ENCODE peak calls at places on chromosomes 2 and 18, in seven cellular contexts. Z is NB4, N is fibroblast of pulmonary artery, D is brain microvascular endothelial cell, H is neural crest cell, G is endothelial cell, V is lower lobe of right lung. A is an unnamed sample.
A peak's percentile ranks its signal among the peaks of the same experiment; 100 is the strongest.

GRCh38 chr2:60365556-60365955 is 187.9 kb downstream of the BCL11A start:
- DNase-seq in Z (no peak), N (peak; percentile 14), D (peak; percentile 31), H (no peak), G (no peak), V (no peak), A (peak; percentile 34)

GRCh38 chr2:122193622-122194021 is 438.2 kb downstream of the TSN start:
- DNase-seq in Z (peak; percentile 18), N (peak; percentile 76), D (no peak), H (no peak), G (no peak), V (no peak), A (no peak)

GRCh38 chr2:16396986-16397385 is 268.6 kb downstream of the CYRIA start:
- DNase-seq in Z (no peak), N (no peak), D (no peak), H (no peak), G (no peak), V (no peak), A (no peak)

GRCh38 chr2:189477756-189478155 is 36.5 kb downstream of the WDR75 start:
- DNase-seq in Z (no peak), N (no peak), D (no peak), H (no peak), G (no peak), V (no peak), A (no peak)

GRCh38 chr2:18671363-18671762 is 82.0 kb upstream of the NT5C1B start:
- DNase-seq in Z (no peak), N (no peak), D (no peak), H (no peak), G (no peak), V (no peak), A (no peak)

GRCh38 chr18:60146220-60146960 is 226.2 kb downstream of the MC4R start:
- DNase-seq in Z (peak; percentile 89), N (peak; percentile 1), D (peak; percentile 31), H (no peak), G (no peak), V (no peak), A (no peak)

GRCh38 chr2:128733450-128733849 is 414.8 kb upstream of the HS6ST1 start:
- DNase-seq in Z (no peak), N (no peak), D (no peak), H (no peak), G (no peak), V (no peak), A (no peak)

GRCh38 chr2:105802587-105802986 is 57.9 kb downstream of the NCK2 start:
- DNase-seq in Z (peak; percentile 70), N (no peak), D (no peak), H (no peak), G (no peak), V (no peak), A (no peak)

GRCh38 chr2:199814084-199814844 is 36.7 kb downstream of the FTCDNL1 start:
- DNase-seq in Z (no peak), N (no peak), D (no peak), H (no peak), G (no peak), V (no peak), A (no peak)

GRCh38 chr18:76490701-76491171 is 4.3 kb downstream of the ZNF516 start:
- DNase-seq in Z (peak; percentile 62), N (peak; percentile 33), D (peak; percentile 26), H (peak; percentile 31), G (no peak), V (peak; percentile 81), A (no peak)

GRCh38 chr2:19687260-19687659 is 214.5 kb downstream of the TTC32 start:
- DNase-seq in Z (no peak), N (no peak), D (no peak), H (no peak), G (no peak), V (no peak), A (no peak)

GRCh38 chr18:50399582-50399981 is 24.7 kb downstream of the SKA1 start:
- DNase-seq in Z (no peak), N (no peak), D (no peak), H (no peak), G (no peak), V (no peak), A (no peak)